ENCODE peak calls at places on chromosomes 2 and 18, in four cellular contexts. One of them, this sample, is unnamed.

GRCh38 chr2:2799151-2799697 is 468.1 kb upstream of the MYT1L start:
- DNase-seq in stimulated activated CD4-positive, alpha-beta T cell treated with anti-CD3 and anti-CD28 coated beads, Interleukin-12 subunit alpha, Interleukin-12 subunit beta, amount 100 ng/mL, for 24 hours: no peak
- DNase-seq in SHP77: no peak
- DNase-seq in HEK293T: no peak
- DNase-seq in this sample: no peak

GRCh38 chr2:31319391-31320175 is 85.6 kb downstream of the EHD3 start:
- DNase-seq in SHP77: no peak
- DNase-seq in stimulated activated CD4-positive, alpha-beta T cell treated with anti-CD3 and anti-CD28 coated beads, Interleukin-12 subunit alpha, Interleukin-12 subunit beta, amount 100 ng/mL, for 24 hours: peak
- DNase-seq in HEK293T: no peak
- DNase-seq in this sample: no peak

GRCh38 chr2:152406119-152406835 is 71.3 kb downstream of the FMNL2 start:
- DNase-seq in stimulated activated CD4-positive, alpha-beta T cell treated with anti-CD3 and anti-CD28 coated beads, Interleukin-12 subunit alpha, Interleukin-12 subunit beta, amount 100 ng/mL, for 24 hours: no peak
- DNase-seq in SHP77: no peak
- DNase-seq in HEK293T: no peak
- DNase-seq in this sample: no peak

GRCh38 chr2:96926791-96927190 is 56.9 kb upstream of the SEMA4C start:
- DNase-seq in HEK293T: no peak
- DNase-seq in SHP77: no peak
- DNase-seq in stimulated activated CD4-positive, alpha-beta T cell treated with anti-CD3 and anti-CD28 coated beads, Interleukin-12 subunit alpha, Interleukin-12 subunit beta, amount 100 ng/mL, for 24 hours: no peak
- DNase-seq in this sample: no peak

GRCh38 chr2:236679906-236680305 is 110.3 kb downstream of the ACKR3 start:
- DNase-seq in SHP77: no peak
- DNase-seq in HEK293T: no peak
- DNase-seq in stimulated activated CD4-positive, alpha-beta T cell treated with anti-CD3 and anti-CD28 coated beads, Interleukin-12 subunit alpha, Interleukin-12 subunit beta, amount 100 ng/mL, for 24 hours: no peak
- DNase-seq in this sample: no peak

GRCh38 chr18:45505497-45506206 is 109.6 kb upstream of the SLC14A2 start:
- DNase-seq in stimulated activated CD4-positive, alpha-beta T cell treated with anti-CD3 and anti-CD28 coated beads, Interleukin-12 subunit alpha, Interleukin-12 subunit beta, amount 100 ng/mL, for 24 hours: no peak
- DNase-seq in HEK293T: no peak
- DNase-seq in SHP77: no peak
- DNase-seq in this sample: no peak

GRCh38 chr18:51622676-51623075 is 425.2 kb upstream of the MEX3C start:
- DNase-seq in HEK293T: no peak
- DNase-seq in stimulated activated CD4-positive, alpha-beta T cell treated with anti-CD3 and anti-CD28 coated beads, Interleukin-12 subunit alpha, Interleukin-12 subunit beta, amount 100 ng/mL, for 24 hours: no peak
- DNase-seq in SHP77: peak
- DNase-seq in this sample: no peak

GRCh38 chr18:21129586-21130216 is 18.1 kb upstream of the ROCK1 start:
- DNase-seq in HEK293T: no peak
- DNase-seq in SHP77: no peak
- DNase-seq in stimulated activated CD4-positive, alpha-beta T cell treated with anti-CD3 and anti-CD28 coated beads, Interleukin-12 subunit alpha, Interleukin-12 subunit beta, amount 100 ng/mL, for 24 hours: no peak
- DNase-seq in this sample: no peak

GRCh38 chr2:223697316-223697875 is 95.2 kb upstream of the SCG2 start:
- DNase-seq in HEK293T: no peak
- DNase-seq in SHP77: no peak
- DNase-seq in stimulated activated CD4-positive, alpha-beta T cell treated with anti-CD3 and anti-CD28 coated beads, Interleukin-12 subunit alpha, Interleukin-12 subunit beta, amount 100 ng/mL, for 24 hours: no peak
- DNase-seq in this sample: no peak

GRCh38 chr2:168424112-168424951 is 31.7 kb upstream of the CERS6 start:
- DNase-seq in HEK293T: no peak
- DNase-seq in SHP77: no peak
- DNase-seq in stimulated activated CD4-positive, alpha-beta T cell treated with anti-CD3 and anti-CD28 coated beads, Interleukin-12 subunit alpha, Interleukin-12 subunit beta, amount 100 ng/mL, for 24 hours: no peak
- DNase-seq in this sample: no peak

GRCh38 chr2:50785781-50786180 is 246.2 kb downstream of the NRXN1 start:
- DNase-seq in HEK293T: no peak
- DNase-seq in SHP77: no peak
- DNase-seq in stimulated activated CD4-positive, alpha-beta T cell treated with anti-CD3 and anti-CD28 coated beads, Interleukin-12 subunit alpha, Interleukin-12 subunit beta, amount 100 ng/mL, for 24 hours: no peak
- DNase-seq in this sample: no peak

GRCh38 chr2:61750624-61751023 is 103.2 kb downstream of the FAM161A start:
- DNase-seq in stimulated activated CD4-positive, alpha-beta T cell treated with anti-CD3 and anti-CD28 coated beads, Interleukin-12 subunit alpha, Interleukin-12 subunit beta, amount 100 ng/mL, for 24 hours: no peak
- DNase-seq in SHP77: no peak
- DNase-seq in HEK293T: no peak
- DNase-seq in this sample: no peak